ENCODE peak calls at places on chromosomes 6 and 20, in eight cellular contexts. One of them, this sample, is unnamed.

GRCh38 chr6:127186889-127187288 is 68.4 kb downstream of the RSPO3 start:
- DNase-seq in stimulated activated CD4-positive, alpha-beta T cell treated with anti-CD3 and anti-CD28 coated beads, Interleukin-4, amount 100 ng/mL, for 24 hours: peak; percentile 63
- DNase-seq in stimulated activated naive B cell treated with anti-CD40 and anti-IgM and Interleukin-4, amounts not matched to agents 10 μg/mL and 1 μg/mL and 100 μg/mL, for 72 hours: peak; percentile 9
- DNase-seq in GF-D8: no peak
- DNase-seq in EL: no peak
- DNase-seq in NCI-H748 treated with DMSO at 0.1 percent for 48 hours: peak; percentile 21
- DNase-seq in heart left ventricle: peak; percentile 64
- DNase-seq in psoas muscle: peak; percentile 65
- DNase-seq in this sample: no peak

GRCh38 chr20:64156886-64157875 is 7.1 kb upstream of the MYT1 start:
- DNase-seq in stimulated activated CD4-positive, alpha-beta T cell treated with anti-CD3 and anti-CD28 coated beads, Interleukin-4, amount 100 ng/mL, for 24 hours: no peak
- DNase-seq in stimulated activated naive B cell treated with anti-CD40 and anti-IgM and Interleukin-4, amounts not matched to agents 10 μg/mL and 1 μg/mL and 100 μg/mL, for 72 hours: no peak
- DNase-seq in GF-D8: no peak
- DNase-seq in EL: no peak
- DNase-seq in NCI-H748 treated with DMSO at 0.1 percent for 48 hours: no peak
- DNase-seq in heart left ventricle: no peak
- DNase-seq in psoas muscle: no peak
- DNase-seq in this sample: no peak

GRCh38 chr20:49372095-49372734 is 94.4 kb upstream of the ZNFX1 start:
- DNase-seq in stimulated activated CD4-positive, alpha-beta T cell treated with anti-CD3 and anti-CD28 coated beads, Interleukin-4, amount 100 ng/mL, for 24 hours: no peak
- DNase-seq in stimulated activated naive B cell treated with anti-CD40 and anti-IgM and Interleukin-4, amounts not matched to agents 10 μg/mL and 1 μg/mL and 100 μg/mL, for 72 hours: no peak
- DNase-seq in GF-D8: no peak
- DNase-seq in EL: peak; percentile 29
- DNase-seq in NCI-H748 treated with DMSO at 0.1 percent for 48 hours: no peak
- DNase-seq in heart left ventricle: no peak
- DNase-seq in psoas muscle: peak; percentile 28
- DNase-seq in this sample: no peak

GRCh38 chr6:158041370-158041769 is 59.7 kb downstream of the SYNJ2 start:
- DNase-seq in stimulated activated CD4-positive, alpha-beta T cell treated with anti-CD3 and anti-CD28 coated beads, Interleukin-4, amount 100 ng/mL, for 24 hours: no peak
- DNase-seq in stimulated activated naive B cell treated with anti-CD40 and anti-IgM and Interleukin-4, amounts not matched to agents 10 μg/mL and 1 μg/mL and 100 μg/mL, for 72 hours: no peak
- DNase-seq in GF-D8: no peak
- DNase-seq in EL: no peak
- DNase-seq in NCI-H748 treated with DMSO at 0.1 percent for 48 hours: no peak
- DNase-seq in heart left ventricle: no peak
- DNase-seq in psoas muscle: no peak
- DNase-seq in this sample: no peak

GRCh38 chr6:126107475-126108121 is 121.3 kb downstream of the TRMT11 start:
- DNase-seq in stimulated activated CD4-positive, alpha-beta T cell treated with anti-CD3 and anti-CD28 coated beads, Interleukin-4, amount 100 ng/mL, for 24 hours: no peak
- DNase-seq in stimulated activated naive B cell treated with anti-CD40 and anti-IgM and Interleukin-4, amounts not matched to agents 10 μg/mL and 1 μg/mL and 100 μg/mL, for 72 hours: no peak
- DNase-seq in GF-D8: no peak
- DNase-seq in EL: no peak
- DNase-seq in NCI-H748 treated with DMSO at 0.1 percent for 48 hours: no peak
- DNase-seq in heart left ventricle: no peak
- DNase-seq in psoas muscle: no peak
- DNase-seq in this sample: peak; percentile 3

GRCh38 chr6:166621114-166621540 is 5.9 kb downstream of the RPS6KA2 start:
- DNase-seq in stimulated activated CD4-positive, alpha-beta T cell treated with anti-CD3 and anti-CD28 coated beads, Interleukin-4, amount 100 ng/mL, for 24 hours: no peak
- DNase-seq in stimulated activated naive B cell treated with anti-CD40 and anti-IgM and Interleukin-4, amounts not matched to agents 10 μg/mL and 1 μg/mL and 100 μg/mL, for 72 hours: no peak
- DNase-seq in GF-D8: no peak
- DNase-seq in EL: no peak
- DNase-seq in NCI-H748 treated with DMSO at 0.1 percent for 48 hours: no peak
- DNase-seq in heart left ventricle: no peak
- DNase-seq in psoas muscle: no peak
- DNase-seq in this sample: no peak

GRCh38 chr20:8304124-8304800 is 172.2 kb downstream of the PLCB1 start:
- DNase-seq in stimulated activated CD4-positive, alpha-beta T cell treated with anti-CD3 and anti-CD28 coated beads, Interleukin-4, amount 100 ng/mL, for 24 hours: no peak
- DNase-seq in stimulated activated naive B cell treated with anti-CD40 and anti-IgM and Interleukin-4, amounts not matched to agents 10 μg/mL and 1 μg/mL and 100 μg/mL, for 72 hours: no peak
- DNase-seq in GF-D8: no peak
- DNase-seq in EL: no peak
- DNase-seq in NCI-H748 treated with DMSO at 0.1 percent for 48 hours: peak; percentile 97
- DNase-seq in heart left ventricle: no peak
- DNase-seq in psoas muscle: no peak
- DNase-seq in this sample: no peak

GRCh38 chr20:8394308-8394945 is 262.4 kb downstream of the PLCB1 start:
- DNase-seq in stimulated activated CD4-positive, alpha-beta T cell treated with anti-CD3 and anti-CD28 coated beads, Interleukin-4, amount 100 ng/mL, for 24 hours: no peak
- DNase-seq in stimulated activated naive B cell treated with anti-CD40 and anti-IgM and Interleukin-4, amounts not matched to agents 10 μg/mL and 1 μg/mL and 100 μg/mL, for 72 hours: no peak
- DNase-seq in GF-D8: peak; percentile 48
- DNase-seq in EL: peak; percentile 29
- DNase-seq in NCI-H748 treated with DMSO at 0.1 percent for 48 hours: no peak
- DNase-seq in heart left ventricle: no peak
- DNase-seq in psoas muscle: no peak
- DNase-seq in this sample: peak; percentile 82

GRCh38 chr20:57203986-57204385 is 62.5 kb downstream of the BMP7 start:
- DNase-seq in stimulated activated CD4-positive, alpha-beta T cell treated with anti-CD3 and anti-CD28 coated beads, Interleukin-4, amount 100 ng/mL, for 24 hours: no peak
- DNase-seq in stimulated activated naive B cell treated with anti-CD40 and anti-IgM and Interleukin-4, amounts not matched to agents 10 μg/mL and 1 μg/mL and 100 μg/mL, for 72 hours: no peak
- DNase-seq in GF-D8: no peak
- DNase-seq in EL: no peak
- DNase-seq in NCI-H748 treated with DMSO at 0.1 percent for 48 hours: no peak
- DNase-seq in heart left ventricle: no peak
- DNase-seq in psoas muscle: no peak
- DNase-seq in this sample: no peak

GRCh38 chr6:30533460-30534294 is 22.6 kb downstream of the GNL1 start:
- DNase-seq in stimulated activated CD4-positive, alpha-beta T cell treated with anti-CD3 and anti-CD28 coated beads, Interleukin-4, amount 100 ng/mL, for 24 hours: no peak
- DNase-seq in stimulated activated naive B cell treated with anti-CD40 and anti-IgM and Interleukin-4, amounts not matched to agents 10 μg/mL and 1 μg/mL and 100 μg/mL, for 72 hours: no peak
- DNase-seq in GF-D8: no peak
- DNase-seq in EL: no peak
- DNase-seq in NCI-H748 treated with DMSO at 0.1 percent for 48 hours: no peak
- DNase-seq in heart left ventricle: no peak
- DNase-seq in psoas muscle: no peak
- DNase-seq in this sample: no peak

GRCh38 chr6:111715321-111715720 is 109.6 kb upstream of the TRAF3IP2 start:
- DNase-seq in stimulated activated CD4-positive, alpha-beta T cell treated with anti-CD3 and anti-CD28 coated beads, Interleukin-4, amount 100 ng/mL, for 24 hours: peak; percentile 48
- DNase-seq in stimulated activated naive B cell treated with anti-CD40 and anti-IgM and Interleukin-4, amounts not matched to agents 10 μg/mL and 1 μg/mL and 100 μg/mL, for 72 hours: no peak
- DNase-seq in GF-D8: no peak
- DNase-seq in EL: no peak
- DNase-seq in NCI-H748 treated with DMSO at 0.1 percent for 48 hours: no peak
- DNase-seq in heart left ventricle: no peak
- DNase-seq in psoas muscle: no peak
- DNase-seq in this sample: no peak

GRCh38 chr6:36301781-36302180 is 31.9 kb downstream of the PNPLA1 start:
- DNase-seq in stimulated activated CD4-positive, alpha-beta T cell treated with anti-CD3 and anti-CD28 coated beads, Interleukin-4, amount 100 ng/mL, for 24 hours: no peak
- DNase-seq in stimulated activated naive B cell treated with anti-CD40 and anti-IgM and Interleukin-4, amounts not matched to agents 10 μg/mL and 1 μg/mL and 100 μg/mL, for 72 hours: no peak
- DNase-seq in GF-D8: no peak
- DNase-seq in EL: no peak
- DNase-seq in NCI-H748 treated with DMSO at 0.1 percent for 48 hours: no peak
- DNase-seq in heart left ventricle: no peak
- DNase-seq in psoas muscle: no peak
- DNase-seq in this sample: peak; percentile 26

GRCh38 chr20:3885711-3886110 is 3.5 kb upstream of the PANK2 start:
- DNase-seq in stimulated activated CD4-positive, alpha-beta T cell treated with anti-CD3 and anti-CD28 coated beads, Interleukin-4, amount 100 ng/mL, for 24 hours: no peak
- DNase-seq in stimulated activated naive B cell treated with anti-CD40 and anti-IgM and Interleukin-4, amounts not matched to agents 10 μg/mL and 1 μg/mL and 100 μg/mL, for 72 hours: no peak
- DNase-seq in GF-D8: no peak
- DNase-seq in EL: no peak
- DNase-seq in NCI-H748 treated with DMSO at 0.1 percent for 48 hours: no peak
- DNase-seq in heart left ventricle: no peak
- DNase-seq in psoas muscle: no peak
- DNase-seq in this sample: no peak

GRCh38 chr6:73079611-73079955 is 145.7 kb downstream of the KHDC1L start:
- DNase-seq in stimulated activated CD4-positive, alpha-beta T cell treated with anti-CD3 and anti-CD28 coated beads, Interleukin-4, amount 100 ng/mL, for 24 hours: no peak
- DNase-seq in stimulated activated naive B cell treated with anti-CD40 and anti-IgM and Interleukin-4, amounts not matched to agents 10 μg/mL and 1 μg/mL and 100 μg/mL, for 72 hours: no peak
- DNase-seq in GF-D8: no peak
- DNase-seq in EL: peak; percentile 87
- DNase-seq in NCI-H748 treated with DMSO at 0.1 percent for 48 hours: no peak
- DNase-seq in heart left ventricle: no peak
- DNase-seq in psoas muscle: no peak
- DNase-seq in this sample: peak; percentile 51

GRCh38 chr20:44695295-44696230 is 19.6 kb upstream of the CCN5 start:
- DNase-seq in stimulated activated CD4-positive, alpha-beta T cell treated with anti-CD3 and anti-CD28 coated beads, Interleukin-4, amount 100 ng/mL, for 24 hours: no peak
- DNase-seq in stimulated activated naive B cell treated with anti-CD40 and anti-IgM and Interleukin-4, amounts not matched to agents 10 μg/mL and 1 μg/mL and 100 μg/mL, for 72 hours: no peak
- DNase-seq in GF-D8: no peak
- DNase-seq in EL: peak; percentile 57
- DNase-seq in NCI-H748 treated with DMSO at 0.1 percent for 48 hours: no peak
- DNase-seq in heart left ventricle: no peak
- DNase-seq in psoas muscle: no peak
- DNase-seq in this sample: peak; percentile 90

GRCh38 chr6:163260111-163260895 is 154.2 kb upstream of the QKI start:
- DNase-seq in stimulated activated CD4-positive, alpha-beta T cell treated with anti-CD3 and anti-CD28 coated beads, Interleukin-4, amount 100 ng/mL, for 24 hours: no peak
- DNase-seq in stimulated activated naive B cell treated with anti-CD40 and anti-IgM and Interleukin-4, amounts not matched to agents 10 μg/mL and 1 μg/mL and 100 μg/mL, for 72 hours: no peak
- DNase-seq in GF-D8: no peak
- DNase-seq in EL: peak; percentile 43
- DNase-seq in NCI-H748 treated with DMSO at 0.1 percent for 48 hours: no peak
- DNase-seq in heart left ventricle: peak; percentile 47
- DNase-seq in psoas muscle: peak; percentile 32
- DNase-seq in this sample: no peak

GRCh38 chr6:52363222-52363867 is 1.4 kb downstream of the PAQR8 start:
- DNase-seq in stimulated activated CD4-positive, alpha-beta T cell treated with anti-CD3 and anti-CD28 coated beads, Interleukin-4, amount 100 ng/mL, for 24 hours: no peak
- DNase-seq in stimulated activated naive B cell treated with anti-CD40 and anti-IgM and Interleukin-4, amounts not matched to agents 10 μg/mL and 1 μg/mL and 100 μg/mL, for 72 hours: no peak
- DNase-seq in GF-D8: no peak
- DNase-seq in EL: peak; percentile 29
- DNase-seq in NCI-H748 treated with DMSO at 0.1 percent for 48 hours: no peak
- DNase-seq in heart left ventricle: no peak
- DNase-seq in psoas muscle: no peak
- DNase-seq in this sample: no peak

GRCh38 chr20:43959079-43959919 is 44.6 kb downstream of the TOX2 start:
- DNase-seq in stimulated activated CD4-positive, alpha-beta T cell treated with anti-CD3 and anti-CD28 coated beads, Interleukin-4, amount 100 ng/mL, for 24 hours: no peak
- DNase-seq in stimulated activated naive B cell treated with anti-CD40 and anti-IgM and Interleukin-4, amounts not matched to agents 10 μg/mL and 1 μg/mL and 100 μg/mL, for 72 hours: no peak
- DNase-seq in GF-D8: peak; percentile 57
- DNase-seq in EL: no peak
- DNase-seq in NCI-H748 treated with DMSO at 0.1 percent for 48 hours: no peak
- DNase-seq in heart left ventricle: no peak
- DNase-seq in psoas muscle: no peak
- DNase-seq in this sample: no peak

GRCh38 chr20:23049201-23049932 is at the start of gene THBD:
- DNase-seq in stimulated activated CD4-positive, alpha-beta T cell treated with anti-CD3 and anti-CD28 coated beads, Interleukin-4, amount 100 ng/mL, for 24 hours: no peak
- DNase-seq in stimulated activated naive B cell treated with anti-CD40 and anti-IgM and Interleukin-4, amounts not matched to agents 10 μg/mL and 1 μg/mL and 100 μg/mL, for 72 hours: no peak
- DNase-seq in GF-D8: peak; percentile 29
- DNase-seq in EL: peak; percentile 52
- DNase-seq in NCI-H748 treated with DMSO at 0.1 percent for 48 hours: peak; percentile 78
- DNase-seq in heart left ventricle: peak; percentile 87
- DNase-seq in psoas muscle: peak; percentile 87
- DNase-seq in this sample: peak; percentile 82

GRCh38 chr6:44056392-44057237 is 70.6 kb downstream of the MRPL14 start:
- DNase-seq in stimulated activated CD4-positive, alpha-beta T cell treated with anti-CD3 and anti-CD28 coated beads, Interleukin-4, amount 100 ng/mL, for 24 hours: no peak
- DNase-seq in stimulated activated naive B cell treated with anti-CD40 and anti-IgM and Interleukin-4, amounts not matched to agents 10 μg/mL and 1 μg/mL and 100 μg/mL, for 72 hours: no peak
- DNase-seq in GF-D8: no peak
- DNase-seq in EL: peak; percentile 57
- DNase-seq in NCI-H748 treated with DMSO at 0.1 percent for 48 hours: no peak
- DNase-seq in heart left ventricle: peak; percentile 83
- DNase-seq in psoas muscle: peak; percentile 68
- DNase-seq in this sample: peak; percentile 72

GRCh38 chr6:15980801-15981200 is 148.1 kb upstream of the MYLIP start:
- DNase-seq in stimulated activated CD4-positive, alpha-beta T cell treated with anti-CD3 and anti-CD28 coated beads, Interleukin-4, amount 100 ng/mL, for 24 hours: no peak
- DNase-seq in stimulated activated naive B cell treated with anti-CD40 and anti-IgM and Interleukin-4, amounts not matched to agents 10 μg/mL and 1 μg/mL and 100 μg/mL, for 72 hours: no peak
- DNase-seq in GF-D8: no peak
- DNase-seq in EL: no peak
- DNase-seq in NCI-H748 treated with DMSO at 0.1 percent for 48 hours: no peak
- DNase-seq in heart left ventricle: no peak
- DNase-seq in psoas muscle: no peak
- DNase-seq in this sample: no peak

GRCh38 chr6:56938634-56939294 is 16.1 kb upstream of the BEND6 start:
- DNase-seq in stimulated activated CD4-positive, alpha-beta T cell treated with anti-CD3 and anti-CD28 coated beads, Interleukin-4, amount 100 ng/mL, for 24 hours: peak; percentile 34
- DNase-seq in stimulated activated naive B cell treated with anti-CD40 and anti-IgM and Interleukin-4, amounts not matched to agents 10 μg/mL and 1 μg/mL and 100 μg/mL, for 72 hours: no peak
- DNase-seq in GF-D8: no peak
- DNase-seq in EL: peak; percentile 100
- DNase-seq in NCI-H748 treated with DMSO at 0.1 percent for 48 hours: no peak
- DNase-seq in heart left ventricle: no peak
- DNase-seq in psoas muscle: peak; percentile 38
- DNase-seq in this sample: peak; percentile 99

GRCh38 chr20:11445891-11446290 is 471.8 kb upstream of the BTBD3 start:
- DNase-seq in stimulated activated CD4-positive, alpha-beta T cell treated with anti-CD3 and anti-CD28 coated beads, Interleukin-4, amount 100 ng/mL, for 24 hours: no peak
- DNase-seq in stimulated activated naive B cell treated with anti-CD40 and anti-IgM and Interleukin-4, amounts not matched to agents 10 μg/mL and 1 μg/mL and 100 μg/mL, for 72 hours: no peak
- DNase-seq in GF-D8: no peak
- DNase-seq in EL: peak; percentile 11
- DNase-seq in NCI-H748 treated with DMSO at 0.1 percent for 48 hours: no peak
- DNase-seq in heart left ventricle: no peak
- DNase-seq in psoas muscle: no peak
- DNase-seq in this sample: peak; percentile 34

GRCh38 chr20:53757472-53757913 is 163.9 kb upstream of the ZNF217 start:
- DNase-seq in stimulated activated CD4-positive, alpha-beta T cell treated with anti-CD3 and anti-CD28 coated beads, Interleukin-4, amount 100 ng/mL, for 24 hours: no peak
- DNase-seq in stimulated activated naive B cell treated with anti-CD40 and anti-IgM and Interleukin-4, amounts not matched to agents 10 μg/mL and 1 μg/mL and 100 μg/mL, for 72 hours: no peak
- DNase-seq in GF-D8: no peak
- DNase-seq in EL: no peak
- DNase-seq in NCI-H748 treated with DMSO at 0.1 percent for 48 hours: no peak
- DNase-seq in heart left ventricle: no peak
- DNase-seq in psoas muscle: no peak
- DNase-seq in this sample: no peak

GRCh38 chr6:106256201-106256968 is 69.2 kb downstream of the ATG5 start:
- DNase-seq in stimulated activated CD4-positive, alpha-beta T cell treated with anti-CD3 and anti-CD28 coated beads, Interleukin-4, amount 100 ng/mL, for 24 hours: no peak
- DNase-seq in stimulated activated naive B cell treated with anti-CD40 and anti-IgM and Interleukin-4, amounts not matched to agents 10 μg/mL and 1 μg/mL and 100 μg/mL, for 72 hours: no peak
- DNase-seq in GF-D8: no peak
- DNase-seq in EL: peak; percentile 66
- DNase-seq in NCI-H748 treated with DMSO at 0.1 percent for 48 hours: no peak
- DNase-seq in heart left ventricle: no peak
- DNase-seq in psoas muscle: no peak
- DNase-seq in this sample: peak; percentile 63

GRCh38 chr6:109791301-109791700 is 100.2 kb downstream of the FIG4 start:
- DNase-seq in stimulated activated CD4-positive, alpha-beta T cell treated with anti-CD3 and anti-CD28 coated beads, Interleukin-4, amount 100 ng/mL, for 24 hours: no peak
- DNase-seq in stimulated activated naive B cell treated with anti-CD40 and anti-IgM and Interleukin-4, amounts not matched to agents 10 μg/mL and 1 μg/mL and 100 μg/mL, for 72 hours: no peak
- DNase-seq in GF-D8: no peak
- DNase-seq in EL: no peak
- DNase-seq in NCI-H748 treated with DMSO at 0.1 percent for 48 hours: no peak
- DNase-seq in heart left ventricle: no peak
- DNase-seq in psoas muscle: peak; percentile 17
- DNase-seq in this sample: peak; percentile 24

GRCh38 chr20:47789081-47789998 is 4.1 kb upstream of the SULF2 start:
- DNase-seq in stimulated activated CD4-positive, alpha-beta T cell treated with anti-CD3 and anti-CD28 coated beads, Interleukin-4, amount 100 ng/mL, for 24 hours: no peak
- DNase-seq in stimulated activated naive B cell treated with anti-CD40 and anti-IgM and Interleukin-4, amounts not matched to agents 10 μg/mL and 1 μg/mL and 100 μg/mL, for 72 hours: no peak
- DNase-seq in GF-D8: no peak
- DNase-seq in EL: no peak
- DNase-seq in NCI-H748 treated with DMSO at 0.1 percent for 48 hours: no peak
- DNase-seq in heart left ventricle: peak; percentile 2
- DNase-seq in psoas muscle: no peak
- DNase-seq in this sample: no peak

GRCh38 chr20:41872986-41873385 is 254.8 kb upstream of the CHD6 start:
- DNase-seq in stimulated activated CD4-positive, alpha-beta T cell treated with anti-CD3 and anti-CD28 coated beads, Interleukin-4, amount 100 ng/mL, for 24 hours: no peak
- DNase-seq in stimulated activated naive B cell treated with anti-CD40 and anti-IgM and Interleukin-4, amounts not matched to agents 10 μg/mL and 1 μg/mL and 100 μg/mL, for 72 hours: no peak
- DNase-seq in GF-D8: no peak
- DNase-seq in EL: no peak
- DNase-seq in NCI-H748 treated with DMSO at 0.1 percent for 48 hours: no peak
- DNase-seq in heart left ventricle: no peak
- DNase-seq in psoas muscle: no peak
- DNase-seq in this sample: no peak

GRCh38 chr6:161257778-161258457 is 15.9 kb downstream of the AGPAT4 start:
- DNase-seq in stimulated activated CD4-positive, alpha-beta T cell treated with anti-CD3 and anti-CD28 coated beads, Interleukin-4, amount 100 ng/mL, for 24 hours: no peak
- DNase-seq in stimulated activated naive B cell treated with anti-CD40 and anti-IgM and Interleukin-4, amounts not matched to agents 10 μg/mL and 1 μg/mL and 100 μg/mL, for 72 hours: no peak
- DNase-seq in GF-D8: no peak
- DNase-seq in EL: peak; percentile 93
- DNase-seq in NCI-H748 treated with DMSO at 0.1 percent for 48 hours: no peak
- DNase-seq in heart left ventricle: no peak
- DNase-seq in psoas muscle: no peak
- DNase-seq in this sample: peak; percentile 91

GRCh38 chr6:33981421-33981820 is 164.5 kb downstream of the GRM4 start:
- DNase-seq in stimulated activated CD4-positive, alpha-beta T cell treated with anti-CD3 and anti-CD28 coated beads, Interleukin-4, amount 100 ng/mL, for 24 hours: no peak
- DNase-seq in stimulated activated naive B cell treated with anti-CD40 and anti-IgM and Interleukin-4, amounts not matched to agents 10 μg/mL and 1 μg/mL and 100 μg/mL, for 72 hours: no peak
- DNase-seq in GF-D8: no peak
- DNase-seq in EL: no peak
- DNase-seq in NCI-H748 treated with DMSO at 0.1 percent for 48 hours: no peak
- DNase-seq in heart left ventricle: no peak
- DNase-seq in psoas muscle: no peak
- DNase-seq in this sample: no peak

GRCh38 chr20:45012682-45013302 is 46.5 kb downstream of the STK4 start:
- DNase-seq in stimulated activated CD4-positive, alpha-beta T cell treated with anti-CD3 and anti-CD28 coated beads, Interleukin-4, amount 100 ng/mL, for 24 hours: no peak
- DNase-seq in stimulated activated naive B cell treated with anti-CD40 and anti-IgM and Interleukin-4, amounts not matched to agents 10 μg/mL and 1 μg/mL and 100 μg/mL, for 72 hours: no peak
- DNase-seq in GF-D8: no peak
- DNase-seq in EL: peak; percentile 85
- DNase-seq in NCI-H748 treated with DMSO at 0.1 percent for 48 hours: no peak
- DNase-seq in heart left ventricle: no peak
- DNase-seq in psoas muscle: no peak
- DNase-seq in this sample: peak; percentile 61

GRCh38 chr20:24842591-24843442 is 106.3 kb upstream of the CST7 start:
- DNase-seq in stimulated activated CD4-positive, alpha-beta T cell treated with anti-CD3 and anti-CD28 coated beads, Interleukin-4, amount 100 ng/mL, for 24 hours: no peak
- DNase-seq in stimulated activated naive B cell treated with anti-CD40 and anti-IgM and Interleukin-4, amounts not matched to agents 10 μg/mL and 1 μg/mL and 100 μg/mL, for 72 hours: peak; percentile 76
- DNase-seq in GF-D8: peak; percentile 57
- DNase-seq in EL: no peak
- DNase-seq in NCI-H748 treated with DMSO at 0.1 percent for 48 hours: peak; percentile 4
- DNase-seq in heart left ventricle: no peak
- DNase-seq in psoas muscle: no peak
- DNase-seq in this sample: no peak

GRCh38 chr6:129889580-129889979 is 28.5 kb upstream of the TMEM244 start:
- DNase-seq in stimulated activated CD4-positive, alpha-beta T cell treated with anti-CD3 and anti-CD28 coated beads, Interleukin-4, amount 100 ng/mL, for 24 hours: peak; percentile 32
- DNase-seq in stimulated activated naive B cell treated with anti-CD40 and anti-IgM and Interleukin-4, amounts not matched to agents 10 μg/mL and 1 μg/mL and 100 μg/mL, for 72 hours: no peak
- DNase-seq in GF-D8: no peak
- DNase-seq in EL: peak; percentile 85
- DNase-seq in NCI-H748 treated with DMSO at 0.1 percent for 48 hours: no peak
- DNase-seq in heart left ventricle: no peak
- DNase-seq in psoas muscle: no peak
- DNase-seq in this sample: peak; percentile 80

GRCh38 chr6:137171824-137172733 is 1.4 kb downstream of the IL22RA2 start:
- DNase-seq in stimulated activated CD4-positive, alpha-beta T cell treated with anti-CD3 and anti-CD28 coated beads, Interleukin-4, amount 100 ng/mL, for 24 hours: no peak
- DNase-seq in stimulated activated naive B cell treated with anti-CD40 and anti-IgM and Interleukin-4, amounts not matched to agents 10 μg/mL and 1 μg/mL and 100 μg/mL, for 72 hours: peak; percentile 74
- DNase-seq in GF-D8: no peak
- DNase-seq in EL: no peak
- DNase-seq in NCI-H748 treated with DMSO at 0.1 percent for 48 hours: no peak
- DNase-seq in heart left ventricle: no peak
- DNase-seq in psoas muscle: no peak
- DNase-seq in this sample: no peak